ENCODE peak calls at places on chromosomes 5 and 9, in four cellular contexts. H is testis, G is B cell, D is colonic mucosa. E is an unnamed sample.
A peak's percentile ranks its signal among the peaks of the same experiment; 100 is the strongest.

GRCh38 chr9:94631599-94631998 is 7.7 kb downstream of the FBP1 start:
- DNase-seq in G (no peak), H (no peak), D (no peak), E (no peak)

GRCh38 chr9:18610956-18611355 is 137.0 kb downstream of the ADAMTSL1 start:
- DNase-seq in D (no peak), G (no peak), H (peak; percentile 65), E (no peak)

GRCh38 chr5:25094219-25094618 is 449.4 kb upstream of the CDH10 start:
- DNase-seq in G (no peak), D (no peak), H (no peak), E (no peak)

GRCh38 chr9:89842267-89842768 is 237.5 kb downstream of the GADD45G start:
- DNase-seq in G (no peak), H (peak; percentile 21), D (peak; percentile 73), E (no peak)

GRCh38 chr5:64818245-64818644 is 49.5 kb downstream of the CWC27 start:
- DNase-seq in H (no peak), G (no peak), D (no peak), E (no peak)

GRCh38 chr5:91189480-91190332 is 193.4 kb downstream of the ARRDC3 start:
- DNase-seq in D (no peak), G (no peak), H (peak; percentile 37), E (no peak)

GRCh38 chr5:33281507-33281906 is 159.3 kb upstream of the TARS1 start:
- DNase-seq in G (no peak), H (no peak), D (no peak), E (no peak)

GRCh38 chr5:134594797-134595457 is 37.7 kb downstream of the SAR1B start:
- DNase-seq in G (no peak), H (no peak), D (peak; percentile 6), E (peak; percentile 24)

GRCh38 chr9:128343855-128344254 is 3.5 kb downstream of the SLC27A4 start:
- DNase-seq in D (no peak), G (no peak), H (no peak), E (no peak)

GRCh38 chr5:81856948-81857928 is 106.3 kb upstream of the SSBP2 start:
- DNase-seq in D (peak; percentile 33), H (peak; percentile 88), G (no peak), E (peak; percentile 30)

GRCh38 chr9:15137658-15138356 is 169.2 kb downstream of the TTC39B start:
- DNase-seq in D (no peak), H (no peak), G (no peak), E (no peak)

GRCh38 chr9:15137089-15137488 is 169.9 kb downstream of the TTC39B start:
- DNase-seq in G (no peak), D (no peak), H (no peak), E (no peak)

GRCh38 chr9:15133488-15133887 is 173.5 kb downstream of the TTC39B start:
- DNase-seq in H (no peak), D (no peak), G (no peak), E (no peak)

GRCh38 chr9:15136646-15137045 is 170.4 kb downstream of the TTC39B start:
- DNase-seq in G (no peak), H (no peak), D (no peak), E (peak; percentile 18)

GRCh38 chr9:15135167-15135792 is 171.7 kb downstream of the TTC39B start:
- DNase-seq in G (peak; percentile 24), D (peak; percentile 58), H (peak; percentile 71), E (peak; percentile 51)
- TF ChIP-seq CTCF in G (peak; percentile 75), D (peak; percentile 84), H (peak; percentile 83), E (peak; percentile 84)

GRCh38 chr9:35490910-35491465 is 1.1 kb downstream of the RUSC2 start:
- DNase-seq in H (no peak), D (no peak), G (no peak), E (no peak)

GRCh38 chr9:35488566-35489312 is 1.2 kb upstream of the RUSC2 start:
- DNase-seq in H (no peak), D (no peak), G (no peak), E (no peak)

GRCh38 chr9:35490155-35490909 is 421 bp downstream of the RUSC2 start:
- DNase-seq in H (peak; percentile 41), G (peak; percentile 17), D (peak; percentile 33), E (no peak)

GRCh38 chr9:35488019-35488418 is 1.9 kb upstream of the RUSC2 start:
- DNase-seq in H (no peak), D (no peak), G (no peak), E (no peak)

DNA sequence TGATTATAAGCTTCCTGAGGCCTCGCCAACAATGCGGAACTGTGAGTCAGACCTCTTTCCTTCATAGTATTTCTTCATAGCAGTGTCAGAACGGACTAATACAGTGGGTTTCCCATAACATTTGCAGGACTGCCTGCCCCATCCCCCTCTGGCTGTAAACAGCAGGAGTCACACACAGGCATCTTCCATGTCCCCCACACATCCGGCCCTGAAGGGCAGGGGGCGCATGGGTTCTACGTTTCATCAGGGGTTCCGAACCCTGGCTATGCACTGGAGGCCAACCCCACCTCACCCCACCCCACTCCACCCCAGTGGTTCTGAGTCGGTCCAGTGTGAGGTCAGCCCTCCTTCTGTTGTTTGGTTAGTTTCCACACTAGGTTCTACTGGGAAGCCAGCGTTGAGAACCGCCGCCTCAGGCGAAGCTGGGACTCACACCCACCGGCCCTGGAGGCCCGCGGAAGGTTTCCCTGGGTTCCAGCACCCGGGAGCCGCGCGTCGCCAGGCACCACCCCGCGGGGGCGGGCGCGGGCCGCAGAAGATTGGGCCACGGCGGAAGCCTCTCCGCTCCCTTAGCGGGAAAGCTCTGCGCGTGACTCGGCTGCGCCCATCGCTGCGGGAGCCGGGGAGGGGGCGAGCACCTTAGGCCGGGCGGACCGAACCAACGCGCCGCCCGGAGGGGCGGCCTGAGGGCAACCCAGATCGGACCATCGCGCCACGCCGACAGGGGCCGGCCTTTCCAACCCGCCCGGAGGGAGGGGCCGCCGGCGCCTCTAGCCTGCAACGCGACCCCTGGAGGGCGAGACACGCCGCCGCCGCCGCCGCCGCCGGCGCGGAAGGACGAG is at the start of gene RUSC2:
- DNase-seq in D (peak; percentile 74), H (peak; percentile 87), G (peak; percentile 64), E (peak; percentile 62)
- TF ChIP-seq CTCF in D (no peak), H (peak; percentile 33), G (peak; percentile 40), E (peak; percentile 47)

DNA sequence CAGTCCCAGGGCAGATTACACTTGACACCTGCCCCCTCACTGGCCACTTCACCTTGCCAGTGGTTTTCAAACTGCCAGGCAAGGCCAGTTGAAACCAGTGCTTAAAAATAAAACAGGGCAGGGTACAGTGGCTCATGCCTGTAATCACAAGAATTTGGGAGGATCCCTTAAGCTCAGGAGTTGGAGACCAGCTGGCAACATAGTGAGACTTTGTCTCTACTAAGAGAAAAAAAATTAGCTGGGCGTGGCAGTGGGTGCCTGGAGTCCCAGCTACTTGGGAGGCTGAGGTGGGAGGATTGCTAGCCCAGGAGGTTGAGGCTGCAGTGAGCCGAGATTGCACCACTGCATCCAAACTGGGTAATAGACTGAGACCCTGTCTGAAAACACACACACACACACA is 58.1 kb downstream of the ROPN1L start:
- DNase-seq in D (no peak), G (no peak), H (no peak), E (no peak)
- TF ChIP-seq CTCF in D (no peak), G (no peak), H (no peak), E (no peak)

GRCh38 chr9:134059661-134060395 is 8.0 kb downstream of the BRD3 start:
- DNase-seq in G (peak; percentile 84), D (no peak), H (peak; percentile 25), E (peak; percentile 15)
- TF ChIP-seq CTCF in G (peak; percentile 11), D (no peak), H (no peak), E (no peak)

GRCh38 chr9:124313940-124314339 is 56.2 kb downstream of the NEK6 start:
- DNase-seq in D (no peak), H (no peak), G (no peak), E (no peak)

GRCh38 chr9:124312290-124313265 is 54.8 kb downstream of the NEK6 start:
- DNase-seq in H (no peak), G (no peak), D (no peak), E (no peak)

GRCh38 chr9:124308606-124309310 is 51.0 kb downstream of the NEK6 start:
- DNase-seq in G (no peak), D (no peak), H (no peak), E (no peak)

GRCh38 chr9:124309665-124310064 is 51.9 kb downstream of the NEK6 start:
- DNase-seq in D (no peak), G (no peak), H (no peak), E (no peak)

DNA sequence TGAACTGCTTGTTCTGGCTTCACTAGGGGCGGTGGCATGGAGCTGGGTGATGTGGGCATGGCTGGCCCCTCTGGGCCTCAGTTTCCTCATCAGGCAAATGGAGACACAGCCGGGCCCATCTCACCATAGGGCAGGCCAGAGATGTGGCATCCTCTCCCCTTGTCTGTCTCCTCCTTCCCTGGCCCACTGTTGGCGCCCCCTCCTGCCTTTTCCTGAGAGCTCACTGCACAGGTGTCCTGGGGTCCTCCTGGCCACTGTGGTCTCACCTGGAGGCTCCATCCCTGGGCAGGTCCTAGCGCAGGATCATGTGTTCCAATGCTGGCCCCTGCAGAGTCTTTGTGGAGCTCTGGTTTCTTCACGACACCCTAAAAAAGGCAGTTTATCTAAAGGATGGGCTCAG is 53.5 kb downstream of the NEK6 start:
- DNase-seq in H (no peak), G (no peak), D (no peak), E (no peak)
- TF ChIP-seq CTCF in H (no peak), G (no peak), D (no peak), E (no peak)

GRCh38 chr9:137304383-137305059 is 2.5 kb upstream of the NRARP start:
- DNase-seq in G (no peak), H (no peak), D (peak; percentile 53), E (no peak)
- TF ChIP-seq CTCF in G (no peak), H (peak; percentile 14), D (no peak), E (no peak)

GRCh38 chr5:55983986-55984385 is 10.8 kb downstream of the IL6ST start:
- DNase-seq in D (no peak), H (no peak), G (no peak), E (no peak)

GRCh38 chr5:55985181-55985580 is 9.6 kb downstream of the IL6ST start:
- DNase-seq in D (no peak), G (no peak), H (no peak), E (no peak)

GRCh38 chr5:55986931-55987330 is 7.8 kb downstream of the IL6ST start:
- DNase-seq in D (no peak), H (no peak), G (no peak), E (no peak)

GRCh38 chr5:55982957-55983381 is 11.8 kb downstream of the IL6ST start:
- DNase-seq in G (no peak), D (peak; percentile 45), H (no peak), E (peak; percentile 25)
- TF ChIP-seq CTCF in G (no peak), D (no peak), H (no peak), E (peak; percentile 34)